ENCODE peak calls at places on chromosomes 7 and 10, in nine cellular contexts. K, X, I, V, R, E, O, S and F are unnamed samples.

GRCh38 chr7:16644987-16645592 is 464 bp downstream of the ANKMY2 start:
- DNase-seq in I (no peak), X (no peak), R (no peak), O (no peak), K (no peak), S (peak; percentile 31), E (no peak), V (no peak), F (peak; percentile 28)

GRCh38 chr10:109737009-109737408 is 186.3 kb downstream of the XPNPEP1 start:
- DNase-seq in V (no peak), X (no peak), I (no peak), S (no peak), E (no peak), K (no peak), O (no peak), R (no peak), F (no peak)

GRCh38 chr7:143909863-143910262 is 7.9 kb upstream of the TCAF1 start:
- DNase-seq in I (no peak), R (no peak), V (no peak), O (no peak), X (peak; percentile 8), E (no peak), S (no peak), K (no peak), F (no peak)

GRCh38 chr7:155038335-155038734 is 31.8 kb upstream of the HTR5A start:
- DNase-seq in S (no peak), I (no peak), K (no peak), R (no peak), V (no peak), X (no peak), O (no peak), E (no peak), F (no peak)

GRCh38 chr10:122113161-122113944 is 124.4 kb downstream of the TACC2 start:
- DNase-seq in S (peak; percentile 73), R (peak; percentile 52), X (no peak), V (no peak), O (peak; percentile 88), E (no peak), I (peak; percentile 58), K (no peak), F (peak; percentile 26)

GRCh38 chr7:155951554-155952158 is 139.4 kb upstream of the SHH start:
- DNase-seq in K (no peak), E (peak; percentile 98), O (no peak), I (peak; percentile 93), R (peak; percentile 93), X (no peak), S (no peak), V (no peak), F (no peak)

GRCh38 chr10:19656420-19657042 is 159.7 kb upstream of the PLXDC2 start:
- DNase-seq in X (no peak), I (no peak), O (no peak), V (no peak), K (no peak), R (no peak), S (no peak), E (no peak), F (no peak)

GRCh38 chr7:747186-747585 is 20.1 kb upstream of the PRKAR1B start:
- DNase-seq in R (no peak), O (no peak), X (no peak), V (no peak), K (no peak), S (no peak), E (no peak), I (no peak), F (no peak)

GRCh38 chr7:38863609-38864291 is 45.2 kb downstream of the VPS41 start:
- DNase-seq in X (no peak), E (peak; percentile 84), R (no peak), V (no peak), I (peak; percentile 81), O (peak; percentile 63), K (no peak), S (no peak), F (no peak)

GRCh38 chr10:132184816-132185593 is 1.7 kb upstream of the DPYSL4 start:
- DNase-seq in X (no peak), O (no peak), V (no peak), R (no peak), K (no peak), E (no peak), I (no peak), S (no peak), F (no peak)

DNA sequence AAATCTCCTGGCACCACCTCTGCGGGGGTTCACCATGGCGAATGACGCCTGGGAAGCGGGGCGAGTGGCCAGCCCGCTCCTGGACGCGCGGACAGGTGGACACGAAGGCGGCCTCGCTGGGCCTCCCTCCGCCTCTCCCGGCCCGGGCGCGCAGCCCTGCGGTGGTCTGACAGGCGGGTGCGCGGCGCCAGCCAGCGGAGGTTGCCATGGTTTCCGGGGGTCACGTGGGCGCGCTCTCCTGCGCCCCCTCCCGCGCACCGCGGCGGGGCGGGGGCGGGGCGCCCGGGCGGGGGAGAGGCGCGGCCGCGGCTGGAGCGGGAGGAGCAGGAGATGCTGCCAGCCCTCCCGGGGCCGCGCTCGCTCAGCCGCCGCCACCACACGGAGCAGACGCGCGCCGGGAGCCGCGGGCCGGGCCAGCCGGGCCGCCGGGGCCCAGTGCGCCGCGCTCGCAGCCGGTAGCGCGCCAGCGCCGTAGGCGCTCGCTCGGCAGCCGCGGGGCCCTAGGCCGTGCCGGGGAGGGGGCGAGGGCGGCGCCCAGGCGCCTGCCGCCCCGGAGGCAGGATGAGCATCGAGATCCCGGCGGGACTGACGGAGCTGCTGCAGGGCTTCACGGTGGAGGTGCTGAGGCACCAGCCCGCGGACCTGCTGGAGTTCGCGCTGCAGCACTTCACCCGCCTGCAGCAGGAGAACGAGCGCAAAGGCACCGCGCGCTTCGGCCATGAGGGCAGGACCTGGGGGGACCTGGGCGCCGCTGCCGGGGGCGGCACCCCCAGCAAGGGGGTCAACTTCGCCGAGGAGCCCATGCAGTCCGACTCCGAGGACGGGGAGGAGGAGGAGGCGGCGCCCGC is at the start of gene PRKAR2B:
- DNase-seq in E (no peak), X (no peak), V (peak; percentile 69), O (peak; percentile 93), S (peak; percentile 80), R (peak; percentile 17), I (peak; percentile 9), K (no peak), F (no peak)
- TF ChIP-seq CTCF in E (peak; percentile 10), X (no peak), V (no peak), O (no peak), S (no peak), R (no peak), I (no peak), K (no peak), F (no peak)

DNA sequence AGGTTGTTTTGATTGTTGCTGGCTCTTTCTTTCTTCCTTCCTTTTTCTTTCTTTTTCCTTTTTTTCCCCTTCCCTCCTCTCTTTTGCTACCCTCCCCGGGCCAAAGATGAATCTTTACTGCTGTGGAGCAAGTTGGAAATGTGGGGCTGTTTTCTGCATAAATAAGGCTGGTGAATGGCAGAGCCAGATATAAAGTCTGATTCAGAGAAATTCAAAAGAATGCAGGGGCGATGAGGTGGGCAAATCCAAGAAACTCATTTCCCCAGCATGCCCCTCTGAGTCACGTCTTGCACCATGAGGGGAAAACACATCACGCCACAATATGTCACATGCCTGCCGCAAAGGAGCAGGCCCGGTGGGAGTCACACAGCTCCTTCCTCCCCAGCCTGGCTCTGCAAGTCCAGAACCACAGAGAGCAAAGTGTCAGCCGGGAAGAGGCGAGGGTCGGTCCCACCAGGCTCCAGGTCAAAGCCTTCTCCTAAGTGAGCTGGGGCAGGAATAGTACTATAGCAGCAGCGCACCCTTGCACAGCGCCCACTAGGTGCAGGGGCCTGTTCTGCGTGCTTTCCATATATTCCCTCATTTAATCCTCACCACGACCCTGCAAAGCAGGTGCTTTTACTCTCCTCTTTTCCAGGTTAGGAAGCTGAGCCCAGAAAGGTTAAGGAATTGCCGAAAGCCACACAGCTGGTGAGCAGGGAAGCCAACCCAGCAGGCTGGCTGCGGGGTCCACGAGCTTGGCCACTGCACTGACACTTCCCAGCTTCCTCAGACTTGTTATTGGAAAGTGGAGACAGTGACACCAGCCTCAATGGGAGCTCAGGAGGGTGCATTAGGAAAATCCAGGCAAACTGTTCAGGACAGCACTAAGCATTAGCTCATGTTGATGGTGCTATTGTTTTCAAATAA is 94.1 kb upstream of the ZMIZ1 start:
- DNase-seq in R (peak; percentile 85), O (peak; percentile 93), S (peak; percentile 39), K (peak; percentile 84), E (peak; percentile 59), V (peak; percentile 41), X (peak; percentile 78), I (peak; percentile 89), F (peak; percentile 80)
- TF ChIP-seq CTCF in R (peak; percentile 83), O (peak; percentile 90), S (peak; percentile 61), K (peak; percentile 22), E (peak; percentile 70), V (peak; percentile 67), X (peak; percentile 66), I (peak; percentile 74), F (no peak)

GRCh38 chr7:135704074-135704473 is 23.9 kb downstream of the SLC13A4 start:
- DNase-seq in R (no peak), X (no peak), V (no peak), I (no peak), O (peak; percentile 86), K (no peak), S (no peak), E (no peak), F (no peak)
- TF ChIP-seq CTCF in R (peak; percentile 50), X (peak; percentile 11), V (no peak), I (no peak), O (peak; percentile 86), K (no peak), S (peak; percentile 37), E (peak; percentile 42), F (no peak)

GRCh38 chr7:19117870-19118608 is 603 bp upstream of the TWIST1 start:
- DNase-seq in V (no peak), I (no peak), S (no peak), R (peak; percentile 2), E (no peak), K (no peak), X (no peak), O (peak; percentile 74), F (no peak)
- TF ChIP-seq CTCF in V (no peak), I (no peak), S (no peak), R (peak; percentile 59), E (no peak), K (no peak), X (peak; percentile 34), O (peak; percentile 23), F (no peak)

GRCh38 chr7:46449743-46450142 is 528.7 kb upstream of the IGFBP3 start:
- DNase-seq in X (no peak), K (no peak), E (no peak), O (no peak), R (no peak), I (peak; percentile 54), V (no peak), S (no peak), F (no peak)

GRCh38 chr7:46452781-46453180 is 531.7 kb upstream of the IGFBP3 start:
- DNase-seq in S (no peak), K (no peak), R (no peak), V (no peak), I (no peak), E (no peak), X (no peak), O (no peak), F (no peak)

GRCh38 chr7:46448478-46448877 is 527.4 kb upstream of the IGFBP3 start:
- DNase-seq in R (no peak), K (no peak), I (no peak), O (no peak), V (no peak), S (no peak), E (no peak), X (no peak), F (no peak)

GRCh38 chr7:46450871-46451270 is 529.8 kb upstream of the IGFBP3 start:
- DNase-seq in V (no peak), X (no peak), S (no peak), E (no peak), K (no peak), I (no peak), R (no peak), O (no peak), F (no peak)

GRCh38 chr7:46450425-46450824 is 529.4 kb upstream of the IGFBP3 start:
- DNase-seq in O (no peak), S (no peak), X (no peak), K (no peak), R (no peak), V (no peak), I (no peak), E (no peak), F (no peak)
- TF ChIP-seq CTCF in O (no peak), S (no peak), X (no peak), K (no peak), R (no peak), V (no peak), I (no peak), E (no peak), F (no peak)